ENCODE peak calls at places on chromosomes 1 and 21, in five cellular contexts. P, Y, K, J and D are unnamed samples.

GRCh38 chr1:78236711-78237110 is 190.9 kb downstream of the GIPC2 start:
- DNase-seq in Y (no peak), J (no peak), K (no peak), P (no peak), D (no peak)

GRCh38 chr1:97677702-97678101 is 243.1 kb downstream of the DPYD start:
- DNase-seq in J (no peak), Y (no peak), P (no peak), K (no peak), D (no peak)

GRCh38 chr21:31908106-31909031 is 35.5 kb downstream of the HUNK start:
- DNase-seq in J (no peak), K (peak; percentile 68), P (no peak), Y (peak; percentile 23), D (peak; percentile 62)

GRCh38 chr1:109984190-109984455 is 442 bp upstream of the AHCYL1 start:
- DNase-seq in P (peak; percentile 34), Y (no peak), J (no peak), K (no peak), D (no peak)

GRCh38 chr21:29181799-29182470 is 51.5 kb downstream of the MAP3K7CL start:
- DNase-seq in P (peak; percentile 90), K (peak; percentile 48), J (no peak), Y (no peak), D (peak; percentile 60)

GRCh38 chr21:16040601-16041000 is 310.8 kb downstream of the USP25 start:
- DNase-seq in K (no peak), P (no peak), J (no peak), Y (no peak), D (no peak)

GRCh38 chr1:151972533-151973270 is 21.0 kb downstream of the S100A10 start:
- DNase-seq in J (peak; percentile 72), K (peak; percentile 67), Y (peak; percentile 81), P (peak; percentile 91), D (peak; percentile 66)

GRCh38 chr1:68600049-68600661 is 103.3 kb upstream of the DEPDC1 start:
- DNase-seq in J (no peak), Y (no peak), K (no peak), P (peak; percentile 21), D (no peak)

GRCh38 chr1:115648717-115649691 is 7.2 kb downstream of the VANGL1 start:
- DNase-seq in K (no peak), Y (no peak), P (peak; percentile 56), J (peak; percentile 65), D (no peak)

GRCh38 chr1:222928212-222928611 is 113.4 kb downstream of the DISP1 start:
- DNase-seq in P (peak; percentile 52), K (peak; percentile 30), J (no peak), Y (peak; percentile 78), D (peak; percentile 63)

GRCh38 chr1:112143871-112144441 is 154.5 kb upstream of the KCND3 start:
- DNase-seq in K (no peak), P (no peak), J (no peak), Y (no peak), D (no peak)

GRCh38 chr1:3310718-3311400 is 143.6 kb upstream of the ARHGEF16 start:
- DNase-seq in J (no peak), Y (no peak), P (no peak), K (no peak), D (no peak)

GRCh38 chr1:242525360-242525722 is 844 bp upstream of the PLD5 start:
- DNase-seq in K (no peak), P (no peak), J (no peak), Y (no peak), D (no peak)

DNA sequence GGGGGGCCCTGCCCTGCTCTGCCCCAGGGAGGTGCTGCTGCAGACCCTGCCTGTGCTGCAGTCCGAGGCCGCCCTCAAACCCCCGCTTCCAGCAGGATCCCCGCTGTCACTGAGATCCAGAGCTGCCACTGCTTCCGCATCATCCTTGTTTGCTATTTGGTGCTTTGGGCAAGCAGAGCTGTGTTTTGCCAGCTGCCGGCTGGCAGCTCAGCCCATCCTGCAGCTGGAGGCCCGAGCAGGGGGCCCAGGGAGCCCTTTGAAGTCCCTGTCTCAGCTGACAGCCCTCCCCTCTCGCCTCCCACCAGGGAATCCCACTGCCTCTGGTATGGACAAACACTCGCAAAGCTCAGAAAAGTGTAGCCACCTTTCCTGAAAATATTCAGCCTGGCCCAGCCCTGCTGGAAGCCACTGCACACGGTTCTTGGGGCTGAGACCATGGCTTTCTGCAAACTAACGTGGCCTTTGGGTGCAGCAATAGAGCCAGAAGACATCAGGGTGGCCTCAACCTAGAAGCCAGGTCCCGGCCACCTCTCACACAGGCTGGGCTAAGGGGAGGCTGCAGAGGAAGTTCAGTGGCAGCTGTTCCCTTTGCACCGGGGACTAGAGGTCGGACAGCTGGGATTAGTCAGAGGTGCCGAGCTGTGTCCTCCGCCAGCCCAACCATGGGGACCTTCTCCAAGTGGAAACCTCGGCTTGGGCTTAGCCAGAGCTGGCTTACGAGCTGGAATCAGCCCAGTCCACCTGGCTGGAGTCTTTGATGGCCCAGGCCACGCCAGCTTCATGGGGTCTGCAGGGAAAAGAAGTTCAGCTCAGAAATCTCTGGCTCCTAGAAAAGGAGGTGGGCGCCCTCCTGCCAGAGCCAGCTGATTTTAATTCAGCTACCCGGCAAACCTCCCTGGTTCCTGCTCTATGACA is 107.1 kb downstream of the SPSB1 start:
- DNase-seq in Y (no peak), J (no peak), K (no peak), P (peak; percentile 83), D (no peak)
- TF ChIP-seq POLR2AphosphoS5 in Y (peak; percentile 21), J (no peak), K (peak; percentile 16), P (no peak), D (no peak)

DNA sequence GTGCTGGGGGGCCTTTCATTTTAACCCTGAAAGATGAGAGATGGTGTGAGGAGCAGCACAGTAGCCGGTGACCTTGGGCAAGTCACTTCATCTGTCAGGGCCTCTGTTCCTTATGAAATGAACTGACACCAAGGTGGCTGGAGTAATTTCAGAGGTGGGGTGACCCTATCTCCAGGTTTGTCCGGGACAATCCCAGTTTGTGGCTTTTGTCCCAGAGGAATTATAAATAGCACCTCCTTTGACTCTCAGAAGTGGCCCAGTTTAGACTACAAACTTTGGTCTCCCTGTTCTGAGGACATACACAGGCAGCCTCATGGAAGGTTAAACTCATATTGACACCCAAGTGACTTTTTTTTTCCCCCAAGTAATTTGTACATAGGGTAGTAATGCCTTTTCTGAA is 14.6 kb downstream of the ACTN2 start:
- DNase-seq in J (no peak), Y (no peak), K (no peak), P (no peak), D (no peak)
- H3K4me1 ChIP-seq in J (no peaks in the 10 kb centered on the region), Y (no peaks in the 10 kb centered on the region), K (no peaks in the 10 kb centered on the region), P (no peaks in the 10 kb centered on the region), D (no peaks in the 10 kb centered on the region)

GRCh38 chr1:83493633-83494032 is 505.3 kb downstream of the TTLL7 start:
- DNase-seq in J (no peak), P (no peak), Y (no peak), K (no peak), D (no peak)

GRCh38 chr1:83499998-83500397 is 498.9 kb downstream of the TTLL7 start:
- DNase-seq in K (no peak), P (no peak), J (no peak), Y (no peak), D (no peak)

GRCh38 chr1:83491930-83492329 is 507.0 kb downstream of the TTLL7 start:
- DNase-seq in K (no peak), Y (no peak), P (no peak), J (no peak), D (no peak)

GRCh38 chr1:83497563-83497962 is 501.4 kb downstream of the TTLL7 start:
- DNase-seq in P (peak; percentile 13), Y (no peak), J (no peak), K (no peak), D (no peak)

GRCh38 chr1:83495560-83495959 is 503.4 kb downstream of the TTLL7 start:
- DNase-seq in P (no peak), K (no peak), J (no peak), Y (no peak), D (no peak)
- H3K9me3 ChIP-seq in P (no peaks in the 10 kb centered on the region), K (no peaks in the 10 kb centered on the region), J (no peaks in the 10 kb centered on the region), Y (no peaks in the 10 kb centered on the region), D (no peaks in the 10 kb centered on the region)

GRCh38 chr1:206635080-206635982 is at the start of gene DYRK3:
- DNase-seq in Y (peak; percentile 98), J (peak; percentile 98), P (peak; percentile 93), K (peak; percentile 96), D (peak; percentile 94)
- TF ChIP-seq POLR2AphosphoS5 in Y (peak; percentile 99), J (peak; percentile 77), P (peak; percentile 76), K (peak; percentile 96), D (peak; percentile 96)

DNA sequence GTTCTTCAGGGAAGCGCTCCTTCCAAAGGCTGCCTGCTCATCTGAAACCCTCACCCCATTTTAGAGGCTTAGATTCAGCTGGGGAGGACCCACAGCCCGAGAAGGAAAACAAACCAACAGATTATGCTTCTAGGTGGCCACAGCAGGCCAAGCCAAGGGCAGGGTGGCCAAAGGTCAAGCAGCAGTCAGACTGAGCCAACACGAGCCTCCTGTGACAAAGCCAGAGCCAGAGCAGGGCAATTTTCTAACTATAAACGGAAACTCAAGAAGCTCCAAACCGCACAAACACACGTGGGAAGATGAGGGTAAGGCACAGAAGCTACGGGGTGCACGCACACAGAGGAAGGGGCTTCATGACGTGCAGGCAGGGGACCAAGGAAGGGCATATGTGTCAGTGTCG is 64.1 kb downstream of the PLEKHA6 start:
- DNase-seq in P (no peak), K (peak; percentile 46), J (no peak), Y (no peak), D (no peak)
- H3K4me1 ChIP-seq in P (no peaks in the 10 kb centered on the region), K (peaks cover 31% of the 10 kb centered on the region), J (no peaks in the 10 kb centered on the region), Y (no peaks in the 10 kb centered on the region), D (no peaks in the 10 kb centered on the region)